ENCODE peak calls at places on chromosome 11, in ten cellular contexts. H is PC-3, U is right lobe of liver, X is heart left ventricle, R is A549, E is left lung, V is pancreas, O is right cardiac atrium, B is gastrocnemius medialis, T is heart right ventricle. J is an unnamed sample.

GRCh38 chr11:128596245-128596644 is 8.9 kb upstream of the ETS1 start:
- ATAC-seq in V (no peak), H (no peak), R (no peak), B (no peak), E (no peak), T (no peak), X (no peak), U (no peak), O (no peak), J (no peak)

GRCh38 chr11:18699848-18700261 is 1.3 kb downstream of the TMEM86A start:
- ATAC-seq in H (no peak), E (peak), V (no peak), B (no peak), O (peak), U (peak), R (no peak), T (peak), X (peak), J (no peak)

GRCh38 chr11:2526808-2527381 is 82.1 kb downstream of the KCNQ1 start:
- ATAC-seq in R (no peak), T (peak), U (peak), X (peak), H (no peak), V (no peak), O (no peak), B (no peak), E (peak), J (no peak)

GRCh38 chr11:14356342-14356741 is 2.6 kb downstream of the RRAS2 start:
- ATAC-seq in R (no peak), X (no peak), B (no peak), U (no peak), T (no peak), O (no peak), E (no peak), H (no peak), V (no peak), J (no peak)

GRCh38 chr11:46235777-46236688 is 41.4 kb upstream of the CREB3L1 start:
- ATAC-seq in E (no peak), H (no peak), X (no peak), B (no peak), T (no peak), V (no peak), U (no peak), O (no peak), R (no peak), J (no peak)

GRCh38 chr11:131690776-131691557 is 320.6 kb downstream of the NTM start:
- ATAC-seq in B (no peak), U (no peak), E (no peak), R (no peak), X (no peak), H (no peak), V (no peak), O (no peak), T (no peak), J (no peak)

GRCh38 chr11:17927041-17927440 is 85.8 kb downstream of the SERGEF start:
- ATAC-seq in E (no peak), B (no peak), X (no peak), U (no peak), V (no peak), R (no peak), H (no peak), O (no peak), T (no peak), J (no peak)

GRCh38 chr11:72598901-72599300 is 75.3 kb downstream of the PDE2A start:
- ATAC-seq in H (peak), O (peak), R (peak), E (peak), U (peak), V (no peak), B (peak), T (peak), X (peak), J (peak)

GRCh38 chr11:103534191-103534590 is 425.0 kb downstream of the DYNC2H1 start:
- ATAC-seq in U (no peak), H (no peak), B (no peak), R (no peak), E (no peak), O (no peak), T (no peak), V (no peak), X (no peak), J (no peak)

GRCh38 chr11:105937331-105937730 is 84.7 kb downstream of the MSANTD4 start:
- ATAC-seq in R (no peak), O (no peak), T (no peak), V (no peak), U (no peak), X (no peak), H (peak), E (peak), B (no peak), J (no peak)

GRCh38 chr11:122157540-122158173 is 41.6 kb upstream of the BLID start:
- ATAC-seq in H (peak), E (peak), R (no peak), O (peak), V (no peak), U (no peak), X (no peak), B (peak), T (no peak), J (no peak)

GRCh38 chr11:106276859-106277436 is 199.5 kb downstream of the AASDHPPT start:
- ATAC-seq in O (no peak), H (peak), E (peak), X (no peak), B (no peak), U (no peak), V (no peak), R (peak), T (no peak), J (no peak)

GRCh38 chr11:69213315-69213714 is 57.6 kb downstream of the SMIM38 start:
- ATAC-seq in B (no peak), O (no peak), R (no peak), U (no peak), E (no peak), V (no peak), T (no peak), X (no peak), H (no peak), J (no peak)

GRCh38 chr11:59659981-59660380 is 8.9 kb downstream of the PATL1 start:
- ATAC-seq in X (no peak), R (no peak), U (no peak), V (no peak), B (no peak), E (no peak), H (no peak), O (no peak), T (no peak), J (no peak)

GRCh38 chr11:115761348-115761747 is 257.1 kb upstream of the CADM1 start:
- ATAC-seq in O (no peak), E (peak), U (peak), T (peak), H (no peak), B (no peak), R (no peak), V (no peak), X (no peak), J (no peak)

GRCh38 chr11:67646535-67647336 is 3.8 kb downstream of the ACY3 start:
- ATAC-seq in H (no peak), E (no peak), R (no peak), X (no peak), B (no peak), U (no peak), V (peak), O (no peak), T (no peak), J (no peak)

GRCh38 chr11:102437727-102438126 is 14.8 kb downstream of the TMEM123 start:
- ATAC-seq in U (peak), X (no peak), R (no peak), B (no peak), O (no peak), E (no peak), V (no peak), T (no peak), H (no peak), J (no peak)

GRCh38 chr11:13972958-13973357 is 10.4 kb downstream of the SPON1 start:
- ATAC-seq in T (no peak), U (no peak), X (peak), V (no peak), O (peak), H (no peak), E (no peak), B (no peak), R (no peak), J (no peak)

GRCh38 chr11:83054904-83055380 is 16.8 kb downstream of the RAB30 start:
- ATAC-seq in V (peak), B (no peak), E (peak), H (peak), T (no peak), R (no peak), U (peak), X (no peak), O (no peak), J (no peak)

GRCh38 chr11:111963786-111964385 is 26.7 kb downstream of the DIXDC1 start:
- ATAC-seq in V (no peak), T (no peak), U (no peak), X (no peak), E (no peak), H (no peak), R (no peak), B (no peak), O (no peak), J (no peak)

GRCh38 chr11:46846510-46846830 is 390 bp upstream of the CKAP5 start:
- ATAC-seq in E (peak), U (peak), V (no peak), X (peak), H (peak), T (no peak), B (peak), O (peak), R (peak), J (peak)

GRCh38 chr11:106983251-106983650 is 35.0 kb downstream of the GUCY1A2 start:
- ATAC-seq in O (no peak), U (no peak), E (no peak), B (no peak), V (no peak), X (peak), H (no peak), T (no peak), R (no peak), J (no peak)

GRCh38 chr11:78281511-78281910 is 92.8 kb downstream of the USP35 start:
- ATAC-seq in O (no peak), E (no peak), H (no peak), V (no peak), U (no peak), R (no peak), X (no peak), B (no peak), T (no peak), J (no peak)

GRCh38 chr11:73478737-73479347 is 102.6 kb downstream of the RELT start:
- ATAC-seq in T (peak), X (peak), R (peak), V (no peak), O (no peak), E (peak), B (peak), H (peak), U (peak), J (no peak)

GRCh38 chr11:111573821-111574249 is 28.4 kb upstream of the SIK2 start:
- ATAC-seq in O (peak), H (no peak), R (no peak), U (peak), V (peak), X (peak), E (peak), T (peak), B (peak), J (no peak)

GRCh38 chr11:114215871-114216803 is 80.1 kb upstream of the NNMT start:
- ATAC-seq in U (peak), X (peak), R (no peak), T (peak), H (no peak), B (no peak), V (no peak), O (peak), E (no peak), J (no peak)

GRCh38 chr11:70608568-70609314 is 210.4 kb downstream of the CTTN start:
- ATAC-seq in T (no peak), H (no peak), E (no peak), R (no peak), O (no peak), X (peak), V (no peak), B (peak), U (no peak), J (no peak)

GRCh38 chr11:129960216-129961214 is 42.1 kb downstream of the PRDM10 start:
- ATAC-seq in X (peak), V (no peak), T (no peak), U (peak), B (no peak), E (peak), O (no peak), H (peak), R (no peak), J (no peak)

GRCh38 chr11:19766810-19767209 is 54.2 kb downstream of the NAV2 start:
- ATAC-seq in T (peak), O (peak), E (no peak), B (peak), V (no peak), X (peak), R (no peak), H (peak), U (no peak), J (no peak)

GRCh38 chr11:115446214-115446613 is 58.0 kb downstream of the CADM1 start:
- ATAC-seq in E (no peak), V (no peak), H (no peak), X (peak), O (no peak), B (peak), T (no peak), R (no peak), U (peak), J (no peak)

GRCh38 chr11:117560786-117561530 is 233.3 kb downstream of the CEP164 start:
- ATAC-seq in V (no peak), R (no peak), H (no peak), U (no peak), E (no peak), O (no peak), B (no peak), T (no peak), X (no peak), J (no peak)
- H3K4me3 ChIP-seq in V (no peak), R (no peak), H (no peak), U (no peak), E (no peak), O (no peak), B (no peak), T (no peak), X (no peak), J (no peak)

GRCh38 chr11:119726585-119727522 is 2.1 kb downstream of the NECTIN1 start:
- ATAC-seq in U (no peak), O (no peak), R (no peak), X (no peak), B (no peak), H (no peak), V (no peak), E (no peak), T (no peak), J (no peak)
- H3K4me3 ChIP-seq in U (peak), O (no peak), R (peak), X (peak), B (peak), H (peak), V (peak), E (peak), T (peak), J (peak)

GRCh38 chr11:28107331-28107725 is 628 bp downstream of the KIF18A start:
- ATAC-seq in H (peak), T (no peak), U (no peak), B (peak), E (peak), R (peak), O (no peak), X (no peak), V (no peak), J (no peak)

GRCh38 chr11:28104984-28105383 is 3.0 kb downstream of the KIF18A start:
- ATAC-seq in R (no peak), E (no peak), T (no peak), B (no peak), H (no peak), U (no peak), O (no peak), X (no peak), V (no peak), J (no peak)

GRCh38 chr11:28105869-28106268 is 2.1 kb downstream of the KIF18A start:
- ATAC-seq in T (no peak), R (no peak), B (no peak), U (no peak), H (no peak), E (no peak), V (no peak), O (no peak), X (no peak), J (no peak)

GRCh38 chr11:28107726-28108618 is at the start of the genes KIF18A and METTL15:
- ATAC-seq in T (peak), H (peak), X (peak), V (peak), U (peak), O (peak), R (peak), E (peak), B (peak), J (peak)

DNA sequence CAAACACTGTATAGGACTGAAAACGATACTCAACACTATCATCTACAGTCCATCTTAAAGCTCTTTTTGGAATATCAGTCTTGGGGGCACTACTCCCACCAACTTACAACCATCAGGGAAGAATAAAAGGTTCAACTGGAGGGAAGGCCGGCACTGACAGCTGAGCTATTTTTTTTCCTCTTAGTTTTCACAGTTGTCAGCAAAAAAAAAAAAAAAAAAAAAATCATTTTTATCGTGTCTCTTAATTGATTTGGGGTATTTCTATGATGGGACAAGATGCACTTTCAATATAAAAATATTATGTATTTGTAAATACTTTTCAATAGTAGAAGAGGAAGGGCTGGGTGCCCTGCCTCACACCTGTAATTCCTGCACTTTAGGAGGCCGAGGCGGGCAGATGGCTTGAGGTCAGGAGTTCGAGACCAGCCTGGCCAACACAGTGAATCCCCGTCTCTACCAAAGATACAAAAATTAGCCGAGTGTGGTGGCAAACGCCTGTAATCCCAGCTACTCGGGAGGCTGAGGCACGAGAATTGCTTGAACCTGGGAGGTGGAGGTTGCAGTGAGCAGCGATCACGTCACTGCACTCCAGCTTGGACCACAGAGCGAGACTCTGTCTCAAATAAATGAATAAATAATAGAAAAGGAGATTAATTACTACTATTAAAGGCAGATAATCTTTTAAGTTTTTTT is 1.5 kb downstream of the KIF18A start:
- ATAC-seq in E (no peak), O (no peak), X (no peak), H (no peak), V (no peak), B (no peak), U (no peak), T (no peak), R (no peak), J (no peak)
- H3K4me3 ChIP-seq in E (peak), O (no peak), X (no peak), H (peak), V (no peak), B (no peak), U (no peak), T (no peak), R (peak), J (no peak)

GRCh38 chr11:57764527-57764926 is 2.9 kb downstream of the CTNND1 start:
- ATAC-seq in R (no peak), B (no peak), X (no peak), O (no peak), E (no peak), H (no peak), V (no peak), U (no peak), T (no peak), J (no peak)
- H3K4me3 ChIP-seq in R (peak), B (peak), X (peak), O (peak), E (peak), H (peak), V (peak), U (peak), T (peak), J (peak)